ENCODE peak calls at places on chromosomes 13 and 19, in nine cellular contexts. F, I, A, N, E, W, C, U and S are unnamed samples.

GRCh38 chr19:53333466-53334449 is at the start of gene ZNF845:
- DNase-seq in W (peak; percentile 92), U (peak; percentile 98), N (peak; percentile 96), A (peak; percentile 96), F (peak; percentile 77), C (peak; percentile 93), E (peak; percentile 96), I (peak; percentile 98), S (peak; percentile 90)

GRCh38 chr19:57748029-57748428 is 1.4 kb downstream of the ZNF776 start:
- DNase-seq in U (no peak), F (no peak), A (no peak), C (no peak), E (no peak), W (no peak), N (no peak), I (no peak), S (no peak)

GRCh38 chr19:40232479-40232878 is 6.0 kb upstream of the CCNP start:
- DNase-seq in E (no peak), N (no peak), U (no peak), I (no peak), A (no peak), F (no peak), W (no peak), C (no peak), S (no peak)

GRCh38 chr19:17220207-17220758 is 5.1 kb downstream of the USE1 start:
- DNase-seq in W (no peak), N (no peak), A (no peak), U (no peak), E (peak; percentile 47), I (no peak), F (no peak), C (no peak), S (peak; percentile 84)

GRCh38 chr13:79445968-79446645 is 34.8 kb upstream of the NDFIP2 start:
- DNase-seq in I (no peak), U (no peak), A (no peak), F (no peak), W (no peak), C (no peak), E (no peak), N (no peak), S (no peak)

GRCh38 chr13:114102521-114103288 is 29.7 kb downstream of the RASA3 start:
- DNase-seq in U (peak; percentile 74), E (no peak), I (no peak), W (no peak), F (no peak), N (no peak), C (no peak), A (peak; percentile 44), S (no peak)

GRCh38 chr19:3433313-3433712 is 47.0 kb downstream of the SMIM24 start:
- DNase-seq in W (no peak), C (no peak), N (no peak), U (peak; percentile 86), I (no peak), F (no peak), A (no peak), E (no peak), S (no peak)

GRCh38 chr19:13208131-13208963 is 58.1 kb downstream of the IER2 start:
- DNase-seq in C (peak; percentile 39), I (peak; percentile 80), E (no peak), W (peak; percentile 80), N (no peak), A (peak; percentile 63), U (peak; percentile 91), F (no peak), S (peak; percentile 88)

GRCh38 chr13:109764474-109765292 is 21.7 kb downstream of the IRS2 start:
- DNase-seq in C (no peak), U (no peak), A (no peak), N (no peak), F (no peak), W (no peak), E (no peak), I (no peak), S (no peak)

GRCh38 chr19:6217752-6218403 is 61.9 kb downstream of the MLLT1 start:
- DNase-seq in U (no peak), A (peak; percentile 55), E (no peak), I (no peak), C (no peak), F (no peak), N (no peak), W (no peak), S (no peak)

GRCh38 chr19:33268162-33268991 is 34.0 kb downstream of the CEBPA start:
- DNase-seq in U (peak; percentile 74), A (peak; percentile 48), N (no peak), W (no peak), F (no peak), I (no peak), E (no peak), C (no peak), S (no peak)

GRCh38 chr19:17448190-17448967 is at the start of gene TMEM221:
- DNase-seq in I (peak; percentile 73), C (peak; percentile 47), A (peak; percentile 61), W (peak; percentile 42), E (peak; percentile 54), F (no peak), U (peak; percentile 77), N (peak; percentile 52), S (peak; percentile 16)

GRCh38 chr19:7605490-7606222 is 10.0 kb downstream of the CAMSAP3 start:
- DNase-seq in I (no peak), A (no peak), F (no peak), W (no peak), C (no peak), N (no peak), U (no peak), E (peak; percentile 71), S (no peak)

GRCh38 chr19:19110410-19111137 is 27.7 kb downstream of the TMEM161A start:
- DNase-seq in A (no peak), C (no peak), E (no peak), W (no peak), F (no peak), N (no peak), I (no peak), U (no peak), S (peak; percentile 29)

GRCh38 chr13:32988588-32989256 is 27.5 kb upstream of the KL start:
- DNase-seq in C (no peak), W (peak; percentile 6), E (no peak), A (no peak), U (no peak), F (no peak), N (no peak), I (no peak), S (no peak)

GRCh38 chr13:28040977-28041376 is 52.5 kb upstream of the URAD start:
- DNase-seq in A (no peak), W (no peak), N (no peak), F (no peak), U (no peak), I (no peak), C (no peak), E (no peak), S (no peak)

GRCh38 chr19:35734889-35735288 is 7.4 kb downstream of the IGFLR1 start:
- DNase-seq in C (no peak), W (no peak), E (no peak), N (no peak), F (no peak), U (no peak), I (no peak), A (no peak), S (no peak)

GRCh38 chr13:65943711-65944110 is 1286.4 kb downstream of the PCDH9 start:
- DNase-seq in A (no peak), C (no peak), F (no peak), W (no peak), E (no peak), U (no peak), I (no peak), N (no peak), S (peak; percentile 8)

GRCh38 chr19:31231181-31231580 is 118.1 kb downstream of the TSHZ3 start:
- DNase-seq in W (no peak), N (no peak), U (no peak), E (no peak), A (no peak), I (no peak), C (no peak), F (no peak), S (peak; percentile 87)

GRCh38 chr19:55418185-55418584 is 10.6 kb upstream of the UBE2S start:
- DNase-seq in C (no peak), W (peak; percentile 64), E (peak; percentile 93), I (no peak), F (no peak), U (no peak), A (no peak), N (peak; percentile 59), S (peak; percentile 86)

DNA sequence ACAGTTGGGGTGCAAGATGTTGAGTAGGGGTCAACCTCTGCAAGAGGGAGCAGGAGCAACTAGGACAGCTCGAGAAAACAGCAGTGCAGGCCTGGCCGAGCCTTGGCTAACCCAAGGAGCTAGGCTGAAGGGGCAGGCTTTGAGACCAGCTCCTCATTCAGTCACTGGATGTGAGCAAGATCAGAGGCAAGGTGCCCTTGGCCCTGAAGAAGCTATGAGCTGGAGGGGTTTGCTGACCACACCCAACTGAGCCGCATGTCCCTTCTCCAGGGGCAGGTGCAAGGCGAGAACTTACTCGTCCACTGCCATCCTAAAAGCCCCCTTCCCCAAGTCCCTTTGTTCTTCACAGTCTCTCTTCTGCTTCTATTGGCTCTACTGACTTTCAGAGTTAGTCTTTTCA is 126.1 kb upstream of the UBL3 start:
- DNase-seq in E (no peak), F (no peak), A (no peak), I (no peak), U (no peak), N (no peak), C (no peak), W (no peak), S (no peak)
- TF ChIP-seq CTCF in E (no peak), F (no peak), A (no peak), I (no peak), U (no peak), N (no peak), C (no peak), W (no peak), S (no peak)

DNA sequence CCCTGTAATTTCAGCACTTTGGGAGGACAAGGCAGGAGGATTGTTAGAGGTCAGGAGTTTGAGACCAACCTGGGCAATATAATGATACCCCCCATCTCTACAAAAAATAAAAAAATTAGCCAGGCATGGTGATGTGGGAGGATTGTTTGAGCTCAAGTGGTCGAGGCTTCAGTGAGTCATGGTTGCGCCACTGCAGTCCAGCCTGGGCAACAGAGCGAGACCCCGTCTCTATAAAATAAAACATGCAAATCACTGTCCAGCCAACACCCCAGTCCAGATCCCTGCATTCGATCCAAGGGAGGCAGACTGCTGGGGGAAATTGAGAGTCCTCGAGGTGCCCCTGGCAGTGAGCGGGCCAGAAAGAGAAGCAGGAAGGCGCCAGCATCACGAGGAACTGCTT is 7.0 kb downstream of the CYTH2 start:
- DNase-seq in C (no peak), U (no peak), A (no peak), F (no peak), W (no peak), E (no peak), N (no peak), I (no peak), S (no peak)
- H3K36me3 ChIP-seq in C (peaks cover 80% of the 10 kb centered on the region), U (peaks cover 79% of the 10 kb centered on the region), A (peaks cover 10% of the 10 kb centered on the region), F (peaks cover 61% of the 10 kb centered on the region), W (no peaks in the 10 kb centered on the region), E (peaks cover 24% of the 10 kb centered on the region), N (peaks cover 15% of the 10 kb centered on the region), I (peaks cover 60% of the 10 kb centered on the region), S (peaks cover 30% of the 10 kb centered on the region)

GRCh38 chr19:43763473-43763939 is 8.7 kb upstream of the SMG9 start:
- DNase-seq in A (no peak), C (no peak), F (no peak), W (no peak), E (no peak), U (no peak), N (no peak), I (peak; percentile 72), S (peak; percentile 71)
- H3K4me3 ChIP-seq in A (no peak overlapping the region), C (no peak overlapping the region), F (no peak overlapping the region), W (no peak overlapping the region), E (no peak overlapping the region), U (no peak overlapping the region), N (no peak overlapping the region), I (no peak overlapping the region), S (no peak overlapping the region)

GRCh38 chr19:15810335-15810734 is 5.1 kb downstream of the OR10H1 start:
- DNase-seq in U (no peak), E (peak; percentile 81), C (no peak), I (no peak), A (no peak), N (no peak), F (no peak), W (peak; percentile 7), S (no peak)
- TF ChIP-seq CTCF in U (no peak), E (peak; percentile 77), C (peak; percentile 54), I (no peak), A (peak; percentile 19), N (peak; percentile 16), F (no peak), W (peak; percentile 54), S (no peak)